ENCODE peak calls at places on chromosome 10, in nine cellular contexts. R, W, X, K, I, S, N, E and B are unnamed samples.

GRCh38 chr10:101576229-101576863 is 11.7 kb downstream of the POLL start:
- DNase-seq in R (no peak), W (peak), X (no peak), K (no peak), I (no peak), S (no peak), N (no peak), E (no peak), B (no peak)

GRCh38 chr10:70805619-70806215 is 10.0 kb upstream of the SGPL1 start:
- DNase-seq in R (no peak), W (no peak), X (no peak), K (no peak), I (no peak), S (no peak), N (no peak), E (no peak), B (no peak)

GRCh38 chr10:52644678-52645434 is 127.7 kb downstream of the MBL2 start:
- DNase-seq in R (peak), W (peak), X (no peak), K (peak), I (no peak), S (peak), N (peak), E (no peak), B (peak)

GRCh38 chr10:127243490-127244272 is 47.3 kb upstream of the INSYN2A start:
- DNase-seq in R (peak), W (no peak), X (no peak), K (peak), I (peak), S (peak), N (peak), E (peak), B (peak)

GRCh38 chr10:92972066-92972870 is 88.3 kb upstream of the CYP26C1 start:
- DNase-seq in R (peak), W (peak), X (no peak), K (no peak), I (no peak), S (peak), N (peak), E (no peak), B (no peak)

GRCh38 chr10:17801507-17801906 is 7.6 kb upstream of the MRC1 start:
- DNase-seq in R (no peak), W (no peak), X (no peak), K (no peak), I (no peak), S (no peak), N (peak), E (no peak), B (no peak)

GRCh38 chr10:125823663-125824251 is 411 bp downstream of the BCCIP start:
- DNase-seq in R (no peak), W (no peak), X (no peak), K (no peak), I (no peak), S (no peak), N (peak), E (peak), B (peak)

GRCh38 chr10:67789769-67790168 is 48.2 kb downstream of the DNAJC12 start:
- DNase-seq in R (no peak), W (no peak), X (no peak), K (no peak), I (no peak), S (no peak), N (no peak), E (no peak), B (no peak)

GRCh38 chr10:14409247-14409646 is 78.5 kb upstream of the FRMD4A start:
- DNase-seq in R (no peak), W (no peak), X (no peak), K (peak), I (no peak), S (no peak), N (no peak), E (no peak), B (no peak)

GRCh38 chr10:43809211-43809930 is 160.7 kb upstream of the ZNF32 start:
- DNase-seq in R (peak), W (no peak), X (no peak), K (no peak), I (no peak), S (no peak), N (no peak), E (no peak), B (no peak)

GRCh38 chr10:102302611-102303010 is 57.3 kb downstream of the GBF1 start:
- DNase-seq in R (no peak), W (no peak), X (no peak), K (no peak), I (no peak), S (no peak), N (no peak), E (no peak), B (no peak)

GRCh38 chr10:111556666-111557065 is 479.8 kb downstream of the ADRA2A start:
- DNase-seq in R (no peak), W (no peak), X (no peak), K (no peak), I (no peak), S (no peak), N (no peak), E (no peak), B (no peak)

GRCh38 chr10:43383204-43383971 is 12.0 kb downstream of the FXYD4 start:
- DNase-seq in R (peak), W (no peak), X (peak), K (no peak), I (no peak), S (no peak), N (no peak), E (no peak), B (no peak)

GRCh38 chr10:103816431-103816830 is 38.9 kb downstream of the SH3PXD2A start:
- DNase-seq in R (no peak), W (no peak), X (no peak), K (peak), I (no peak), S (no peak), N (no peak), E (no peak), B (no peak)

GRCh38 chr10:127196227-127196954 is at the start of gene INSYN2A:
- DNase-seq in R (peak), W (no peak), X (no peak), K (no peak), I (peak), S (peak), N (peak), E (no peak), B (peak)

GRCh38 chr10:36725581-36726520 is 399.5 kb upstream of the ANKRD30A start:
- DNase-seq in R (peak), W (no peak), X (no peak), K (peak), I (peak), S (no peak), N (no peak), E (no peak), B (peak)

GRCh38 chr10:22278441-22278782 is 37.8 kb upstream of the COMMD3 start:
- DNase-seq in R (no peak), W (no peak), X (no peak), K (no peak), I (no peak), S (no peak), N (no peak), E (no peak), B (no peak)

GRCh38 chr10:15112657-15113056 is 15.5 kb downstream of the RPP38 start:
- DNase-seq in R (no peak), W (no peak), X (no peak), K (no peak), I (peak), S (no peak), N (no peak), E (no peak), B (no peak)

DNA sequence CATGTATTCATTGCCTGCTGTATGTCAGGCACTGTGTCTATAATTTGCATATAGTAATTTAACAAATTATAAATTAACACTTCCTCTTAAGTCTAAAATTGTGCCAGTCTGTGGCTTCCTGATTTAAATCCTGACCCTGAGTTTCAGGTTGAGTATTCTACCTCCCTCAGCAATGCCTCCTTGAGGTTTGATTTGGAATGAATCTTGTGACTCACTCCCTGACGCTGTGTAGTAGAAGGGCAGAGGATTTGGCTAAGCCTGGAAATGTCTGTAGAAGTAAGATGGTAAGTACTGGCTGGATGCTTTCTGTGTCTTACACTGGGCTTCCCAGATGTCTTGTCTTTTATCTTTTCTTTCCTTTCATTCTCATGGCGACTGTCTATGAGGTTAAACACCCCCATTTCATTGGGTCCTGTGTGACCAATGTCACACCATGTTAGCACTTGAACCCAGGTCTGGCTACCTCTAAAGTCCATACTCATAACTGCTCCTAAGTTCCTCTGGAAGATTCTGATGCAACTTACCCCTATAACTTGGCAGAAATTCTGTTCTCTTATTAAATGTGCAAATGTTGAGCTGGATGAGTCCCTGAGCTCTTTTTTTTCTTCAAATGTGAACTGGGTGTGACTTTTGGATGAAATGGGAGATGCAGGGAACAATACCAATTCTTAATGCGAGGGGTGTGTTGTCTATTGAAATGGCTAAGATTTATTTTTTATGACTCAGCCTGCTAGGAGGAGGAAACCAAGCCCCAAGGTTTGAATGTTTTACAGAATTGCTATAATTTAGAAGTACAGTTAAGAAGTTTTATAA is 48.5 kb downstream of the PLCE1 start:
- DNase-seq in R (peak), W (no peak), X (no peak), K (no peak), I (peak), S (peak), N (peak), E (no peak), B (no peak)
- TF ChIP-seq CTCF in R (peak), W (no peak), X (no peak), K (no peak), I (no peak), S (no peak), N (peak), E (no peak), B (no peak)

GRCh38 chr10:119933179-119933578 is 40.6 kb downstream of the SEC23IP start:
- DNase-seq in R (no peak), W (peak), X (no peak), K (no peak), I (no peak), S (no peak), N (no peak), E (no peak), B (peak)
- TF ChIP-seq CTCF in R (peak), W (no peak), X (no peak), K (peak), I (peak), S (no peak), N (no peak), E (no peak), B (peak)

GRCh38 chr10:13001887-13002212 is 337 bp upstream of the CCDC3 start:
- DNase-seq in R (no peak), W (no peak), X (no peak), K (no peak), I (no peak), S (no peak), N (no peak), E (no peak), B (no peak)

GRCh38 chr10:13003781-13004180 is 2.3 kb upstream of the CCDC3 start:
- DNase-seq in R (no peak), W (no peak), X (no peak), K (no peak), I (no peak), S (no peak), N (no peak), E (no peak), B (no peak)

GRCh38 chr10:13000431-13000830 is 1.1 kb downstream of the CCDC3 start:
- DNase-seq in R (no peak), W (no peak), X (no peak), K (no peak), I (no peak), S (no peak), N (no peak), E (no peak), B (no peak)

GRCh38 chr10:13003004-13003403 is 1.5 kb upstream of the CCDC3 start:
- DNase-seq in R (peak), W (no peak), X (no peak), K (no peak), I (no peak), S (no peak), N (no peak), E (no peak), B (no peak)

GRCh38 chr10:13001041-13001886 is at the start of gene CCDC3:
- DNase-seq in R (no peak), W (peak), X (peak), K (no peak), I (peak), S (no peak), N (peak), E (no peak), B (peak)
- TF ChIP-seq CTCF in R (no peak), W (no peak), X (no peak), K (no peak), I (no peak), S (no peak), N (no peak), E (no peak), B (no peak)

GRCh38 chr10:12549297-12549696 is 199.9 kb downstream of the CAMK1D start:
- DNase-seq in R (no peak), W (no peak), X (no peak), K (peak), I (no peak), S (peak), N (no peak), E (no peak), B (no peak)
- TF ChIP-seq CTCF in R (no peak), W (peak), X (peak), K (peak), I (peak), S (no peak), N (no peak), E (no peak), B (no peak)

DNA sequence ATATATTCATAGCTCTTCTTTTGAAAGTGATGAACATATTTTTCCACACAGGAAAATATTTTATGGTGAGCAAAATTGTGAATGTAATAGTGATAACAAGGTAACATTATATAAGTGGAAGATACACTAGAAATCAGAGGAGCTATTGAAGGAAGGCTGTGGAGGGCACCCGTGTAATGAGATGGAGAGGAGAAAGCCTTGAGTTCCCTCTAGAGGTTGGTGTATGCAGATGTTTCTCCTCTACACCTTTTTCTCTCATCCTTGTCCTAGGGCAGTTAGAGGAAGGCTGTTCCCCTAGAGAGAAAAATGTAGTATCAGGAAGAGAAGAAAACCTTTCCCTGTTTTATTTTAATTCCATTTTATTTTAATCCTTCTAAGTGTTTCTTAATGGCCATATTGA is 54.6 kb upstream of the NRG3 start:
- DNase-seq in R (no peak), W (no peak), X (no peak), K (peak), I (no peak), S (peak), N (no peak), E (no peak), B (no peak)
- TF ChIP-seq CTCF in R (no peak), W (no peak), X (no peak), K (peak), I (peak), S (peak), N (no peak), E (no peak), B (no peak)

DNA sequence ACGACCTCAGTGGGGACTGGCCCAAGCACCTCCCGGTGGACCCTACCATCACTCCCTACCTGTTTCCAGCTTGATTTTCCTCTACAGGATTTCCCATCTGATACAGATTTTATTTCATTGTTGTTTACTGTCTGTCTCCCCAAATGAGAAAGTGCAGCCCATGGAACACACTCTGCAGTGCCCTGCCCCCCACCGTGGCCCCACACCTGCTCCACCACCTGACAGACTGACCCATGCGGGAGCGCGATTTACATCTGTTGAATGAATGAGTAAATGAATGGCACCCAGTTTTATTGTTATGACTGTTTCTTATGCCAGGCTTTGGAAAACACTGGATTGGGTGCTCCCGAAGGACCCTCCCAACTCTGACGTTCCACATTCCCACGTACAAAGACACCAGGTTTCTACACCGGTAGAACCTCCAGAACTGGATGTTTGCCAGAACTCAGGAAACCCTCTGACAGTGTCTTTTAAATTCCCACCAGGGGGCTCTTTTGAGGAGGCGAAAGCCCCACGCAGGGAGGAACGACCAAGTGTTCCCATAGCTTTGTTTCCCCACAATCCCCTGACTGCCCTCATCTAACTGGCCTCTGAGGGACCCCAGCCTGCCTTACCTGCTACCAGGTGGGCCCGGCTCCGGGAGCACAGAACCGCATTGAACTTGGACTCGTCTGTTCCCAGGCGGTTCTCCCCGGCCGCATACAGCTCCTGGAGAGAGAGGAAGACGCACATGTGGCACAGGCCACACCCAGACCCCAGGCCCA is 29.0 kb downstream of the PLAC9 start:
- DNase-seq in R (no peak), W (peak), X (no peak), K (peak), I (peak), S (no peak), N (no peak), E (no peak), B (peak)
- TF ChIP-seq CTCF in R (peak), W (peak), X (peak), K (no peak), I (peak), S (peak), N (no peak), E (no peak), B (peak)

DNA sequence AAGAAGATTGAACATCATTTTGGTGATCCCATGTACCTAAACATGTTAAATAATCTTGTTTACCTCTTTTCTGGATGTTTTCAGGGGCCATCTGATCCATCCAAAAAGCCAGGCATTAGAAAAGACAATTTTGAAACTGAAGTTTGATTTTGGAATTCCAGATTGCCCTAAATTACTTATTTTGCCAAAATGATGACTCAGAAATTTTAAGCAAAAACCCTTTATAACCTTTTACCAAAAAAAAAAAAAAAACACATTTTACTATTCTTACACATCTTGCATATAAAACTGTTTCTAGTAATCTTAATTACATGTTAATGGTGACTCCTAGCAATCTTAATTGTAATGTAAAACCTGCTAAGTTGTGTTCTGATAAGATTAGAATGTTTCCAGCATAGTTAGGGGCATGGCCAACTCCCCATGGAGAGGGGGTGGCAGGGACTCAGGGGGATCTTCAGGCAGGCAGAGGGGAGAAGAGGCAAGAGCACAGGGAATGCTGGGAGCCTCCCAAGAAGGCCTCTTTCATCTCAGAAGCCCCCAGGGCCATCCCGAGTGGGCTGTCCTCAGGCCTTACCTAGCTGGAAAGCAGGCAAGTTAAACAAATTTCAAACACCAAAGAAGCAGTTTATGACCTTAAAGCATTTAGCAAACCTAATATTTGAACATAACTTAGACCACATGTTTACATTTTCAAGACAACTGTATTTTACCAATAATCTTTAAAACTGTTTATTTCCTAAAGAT is 25.8 kb upstream of the AKR1C3 start:
- DNase-seq in R (no peak), W (no peak), X (no peak), K (no peak), I (no peak), S (no peak), N (no peak), E (no peak), B (no peak)
- TF ChIP-seq CTCF in R (no peak), W (no peak), X (no peak), K (no peak), I (no peak), S (no peak), N (no peak), E (no peak), B (no peak)

GRCh38 chr10:26157734-26158133 is 58.8 kb upstream of the GAD2 start:
- DNase-seq in R (no peak), W (no peak), X (no peak), K (no peak), I (no peak), S (peak), N (no peak), E (no peak), B (peak)
- TF ChIP-seq CTCF in R (no peak), W (no peak), X (no peak), K (no peak), I (peak), S (no peak), N (no peak), E (no peak), B (no peak)

GRCh38 chr10:86341361-86341811 is 25.2 kb downstream of the GRID1 start:
- DNase-seq in R (peak), W (no peak), X (peak), K (no peak), I (no peak), S (no peak), N (no peak), E (no peak), B (no peak)

GRCh38 chr10:86340176-86340990 is 26.2 kb downstream of the GRID1 start:
- DNase-seq in R (no peak), W (no peak), X (peak), K (no peak), I (no peak), S (no peak), N (no peak), E (no peak), B (no peak)

GRCh38 chr10:86342111-86342863 is 24.3 kb downstream of the GRID1 start:
- DNase-seq in R (no peak), W (no peak), X (peak), K (no peak), I (no peak), S (no peak), N (no peak), E (no peak), B (no peak)

GRCh38 chr10:86339226-86339865 is 27.2 kb downstream of the GRID1 start:
- DNase-seq in R (no peak), W (no peak), X (peak), K (no peak), I (no peak), S (no peak), N (no peak), E (no peak), B (no peak)

GRCh38 chr10:86340991-86341260 is 25.7 kb downstream of the GRID1 start:
- DNase-seq in R (no peak), W (no peak), X (no peak), K (no peak), I (no peak), S (no peak), N (no peak), E (no peak), B (no peak)
- TF ChIP-seq CTCF in R (no peak), W (no peak), X (no peak), K (no peak), I (no peak), S (no peak), N (no peak), E (no peak), B (no peak)